ENCODE peak calls at places on chromosomes 11 and 22, in five cellular contexts. O is left ventricle myocardium inferior, D is neuronal stem cell, S is SJSA1, N is mammary epithelial cell. Q is an unnamed sample.

GRCh38 chr22:44379817-44380560 is 67.2 kb upstream of the SHISAL1 start:
- DNase-seq in N (no peak), D (no peak), S (no peak), O (no peak), Q (no peak)

GRCh38 chr11:62122076-62122475 is 1.7 kb upstream of the INCENP start:
- DNase-seq in D (no peak), N (no peak), O (no peak), S (no peak), Q (no peak)

GRCh38 chr11:76782526-76783293 is 446 bp upstream of the TSKU start:
- DNase-seq in S (peak), D (peak), O (peak), N (peak), Q (peak)

GRCh38 chr11:102007567-102008437 is 39.4 kb upstream of the CFAP300 start:
- DNase-seq in D (peak), S (peak), N (peak), O (no peak), Q (peak)

GRCh38 chr22:43205748-43206514 is 19.0 kb upstream of the TTLL12 start:
- DNase-seq in O (no peak), D (no peak), S (no peak), N (no peak), Q (no peak)

GRCh38 chr11:117385906-117386305 is 58.3 kb downstream of the CEP164 start:
- DNase-seq in D (no peak), O (no peak), S (no peak), N (no peak), Q (no peak)

GRCh38 chr22:26086359-26086758 is 82.9 kb upstream of the SEZ6L start:
- DNase-seq in O (no peak), S (no peak), D (no peak), N (no peak), Q (no peak)

GRCh38 chr22:38397189-38398097 is 57.6 kb downstream of the KCNJ4 start:
- DNase-seq in N (peak), O (peak), S (no peak), D (peak), Q (peak)

GRCh38 chr11:2426221-2426620 is 18.1 kb downstream of the TRPM5 start:
- DNase-seq in O (no peak), S (no peak), N (no peak), D (no peak), Q (no peak)

GRCh38 chr22:44019846-44020245 is 4.3 kb upstream of the PARVB start:
- DNase-seq in S (no peak), O (peak), D (no peak), N (no peak), Q (no peak)

GRCh38 chr11:76443254-76443935 is 1.4 kb upstream of the EMSY start:
- DNase-seq in N (peak), D (no peak), O (no peak), S (peak), Q (peak)

GRCh38 chr11:122229611-122230386 is 113.8 kb upstream of the BLID start:
- DNase-seq in N (no peak), O (no peak), S (no peak), D (peak), Q (no peak)

GRCh38 chr22:42905702-42906183 is 48.7 kb upstream of the ARFGAP3 start:
- DNase-seq in N (peak), S (no peak), O (peak), D (no peak), Q (no peak)

GRCh38 chr11:1628506-1629325 is 859 bp upstream of the KRTAP5-5 start:
- DNase-seq in N (no peak), D (peak), O (no peak), S (no peak), Q (peak)

GRCh38 chr22:44424867-44425351 is 73.1 kb downstream of the RTL6 start:
- DNase-seq in N (no peak), O (no peak), D (no peak), S (no peak), Q (no peak)

GRCh38 chr22:34972498-34972897 is 93.5 kb upstream of the ISX start:
- DNase-seq in O (no peak), N (no peak), S (no peak), D (no peak), Q (peak)

GRCh38 chr11:62573006-62573591 is 592 bp downstream of the EEF1G start:
- DNase-seq in N (no peak), O (no peak), D (no peak), S (no peak), Q (no peak)

GRCh38 chr22:22882033-22882717 is 5.4 kb upstream of the IGLL5 start:
- DNase-seq in O (no peak), N (peak), D (no peak), S (no peak), Q (no peak)

GRCh38 chr11:34299284-34299961 is 58.4 kb downstream of the ABTB2 start:
- DNase-seq in O (no peak), N (no peak), D (peak), S (no peak), Q (no peak)

GRCh38 chr11:1218256-1218787 is 4.5 kb upstream of the MUC5B start:
- DNase-seq in N (no peak), D (no peak), S (no peak), O (no peak), Q (no peak)

GRCh38 chr11:33920838-33921613 is 29.1 kb upstream of the LMO2 start:
- DNase-seq in O (no peak), D (no peak), S (no peak), N (no peak), Q (peak)

GRCh38 chr11:60844045-60844869 is 2.3 kb downstream of the CCDC86 start:
- DNase-seq in N (no peak), D (no peak), O (no peak), S (no peak), Q (peak)

GRCh38 chr22:31912402-31912733 is 32.0 kb upstream of the YWHAH start:
- DNase-seq in O (no peak), N (no peak), D (no peak), S (no peak), Q (no peak)

GRCh38 chr11:65454696-65455456 is 32.3 kb downstream of the NEAT1 start:
- DNase-seq in S (peak), D (peak), N (peak), O (peak), Q (peak)

GRCh38 chr11:81970886-81971285 is 762.8 kb downstream of the FAM181B start:
- DNase-seq in S (no peak), N (no peak), O (no peak), D (no peak), Q (no peak)
- H3K27ac ChIP-seq in S (no peak), N (no peak), O (no peak), D (no peak), Q (no peak)

GRCh38 chr11:113875414-113876073 is at the start of gene USP28:
- DNase-seq in O (peak), D (peak), N (peak), S (peak), Q (peak)

GRCh38 chr11:113874920-113875413 is 405 bp downstream of the USP28 start:
- DNase-seq in O (no peak), S (peak), D (no peak), N (peak), Q (no peak)

GRCh38 chr11:113877673-113878060 is 2.3 kb upstream of the USP28 start:
- DNase-seq in O (no peak), N (no peak), S (no peak), D (no peak), Q (no peak)

GRCh38 chr11:113876074-113876797 is 864 bp upstream of the USP28 start:
- DNase-seq in S (no peak), D (no peak), O (no peak), N (no peak), Q (no peak)

DNA sequence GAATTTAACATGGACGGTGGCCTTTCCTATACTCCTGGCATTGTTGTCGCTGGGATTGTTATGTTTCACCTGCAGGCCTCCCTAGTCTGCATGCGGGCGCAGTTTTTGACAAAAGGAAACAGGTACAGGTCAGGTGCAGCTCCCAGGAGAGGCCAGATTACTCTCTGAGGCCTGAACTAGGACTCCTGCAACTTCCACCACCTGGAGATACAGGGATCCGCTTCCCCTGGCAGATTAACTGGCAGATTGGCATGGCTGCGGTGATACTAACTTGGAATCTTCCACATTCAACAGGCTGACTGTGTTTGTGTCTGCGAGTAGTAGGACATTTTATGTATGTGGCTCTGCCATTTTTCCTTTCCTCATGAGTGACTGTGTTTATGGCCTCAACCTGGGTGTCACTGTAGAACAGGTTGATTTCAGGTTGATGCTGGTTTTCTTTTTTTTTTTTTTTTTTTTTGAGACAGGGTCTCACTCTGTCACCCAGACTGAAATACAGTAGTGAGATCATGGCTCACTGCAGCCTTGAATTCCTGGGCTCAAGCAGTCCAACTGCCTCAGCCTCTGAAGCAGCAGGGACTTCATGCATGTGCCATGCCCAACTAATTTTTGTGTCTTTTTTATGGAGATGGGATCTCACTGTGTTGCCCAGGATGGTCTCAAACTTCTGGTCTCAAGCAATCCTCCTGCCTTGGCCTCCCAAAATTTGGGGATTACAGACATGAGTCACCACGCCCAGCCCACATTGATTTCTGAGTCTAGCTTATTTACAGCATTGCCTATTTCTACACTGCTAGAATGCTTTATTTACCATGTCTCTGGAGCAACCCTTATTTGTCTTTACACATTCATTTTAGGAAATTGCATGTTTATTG is 1.7 kb upstream of the USP28 start:
- DNase-seq in N (no peak), O (no peak), D (no peak), S (no peak), Q (no peak)
- H3K4me3 ChIP-seq in N (no peak), O (no peak), D (no peak), S (no peak), Q (no peak)

DNA sequence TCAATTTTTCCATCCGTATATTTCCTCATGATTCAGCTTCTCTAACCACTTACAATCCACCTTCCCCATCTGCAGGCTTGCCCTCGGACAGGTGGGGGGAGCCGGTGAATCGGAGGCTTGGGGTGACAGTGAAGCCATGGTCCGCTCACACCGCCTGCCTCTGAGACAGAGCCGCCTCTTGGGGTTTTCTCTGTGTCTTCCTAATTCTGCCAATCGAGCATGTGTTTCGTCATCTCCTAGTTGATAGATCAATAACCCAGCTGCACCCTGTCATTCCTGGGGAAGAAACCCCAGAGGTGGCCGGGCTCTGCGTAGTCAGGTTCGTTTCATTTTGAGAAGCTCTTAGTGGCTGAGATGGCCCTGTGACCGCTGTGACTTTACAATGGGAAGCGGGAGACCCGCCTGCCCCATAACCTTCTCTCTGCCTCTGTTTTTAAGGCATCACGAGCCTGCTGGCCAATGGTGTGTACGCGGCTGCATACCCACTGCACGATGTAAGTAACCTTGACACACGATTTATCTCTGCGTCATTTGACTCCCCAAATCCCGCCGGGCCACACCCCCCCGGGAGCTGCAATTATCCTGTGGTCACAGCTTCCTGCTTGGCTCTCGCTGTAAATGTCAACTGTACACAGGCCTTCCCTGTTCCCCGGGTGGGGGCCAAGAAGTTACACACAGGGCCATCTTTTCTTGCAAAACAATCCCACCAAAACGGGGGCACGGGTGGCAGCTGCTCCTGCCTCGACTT is 33.3 kb downstream of the ANO1 start:
- DNase-seq in D (no peak), O (peak), N (no peak), S (peak), Q (peak)
- H3K27ac ChIP-seq in D (no peak), O (peak), N (no peak), S (no peak), Q (peak)

GRCh38 chr11:86202013-86202336 is 42.6 kb upstream of the EED start:
- DNase-seq in N (no peak), D (no peak), O (no peak), S (no peak), Q (no peak)
- H3K4me3 ChIP-seq in N (no peak), D (no peak), O (peak), S (no peak), Q (peak)

GRCh38 chr22:24412274-24412673 is 15.1 kb upstream of the ADORA2A start:
- DNase-seq in S (no peak), N (no peak), D (no peak), O (no peak), Q (no peak)
- H3K27ac ChIP-seq in S (no peak), N (no peak), D (no peak), O (no peak), Q (no peak)

GRCh38 chr22:19760652-19761002 is at the start of gene TBX1:
- DNase-seq in D (no peak), S (no peak), O (no peak), N (no peak), Q (no peak)
- H3K4me3 ChIP-seq in D (peak), S (peak), O (peak), N (no peak), Q (no peak)

GRCh38 chr11:112255075-112255739 is 5.5 kb downstream of the PLET1 start:
- DNase-seq in O (no peak), D (no peak), N (peak), S (peak), Q (peak)
- H3K27ac ChIP-seq in O (no peak), D (no peak), N (no peak), S (no peak), Q (peak)

Q was measured in fibroblast of lung.